ENCODE peak calls at places on chromosomes 3 and 15, in five cellular contexts. One of them, this sample, is unnamed.

GRCh38 chr15:99677540-99678134 is 55.6 kb downstream of the LYSMD4 start:
- DNase-seq in activated CD4-positive, alpha-beta T cell treated with anti-CD3 and anti-CD28 coated beads, Interleukin-2, amount 50 U/mL, for 4 hours: no peak
- DNase-seq in heart right ventricle: no peak
- DNase-seq in NCI-H1930: no peak
- DNase-seq in activated naive CD8-positive, alpha-beta T cell treated with anti-CD3 and anti-CD28 coated beads, Interleukin-2, amount 50 U/mL, for 16 hours: no peak
- DNase-seq in this sample: no peak

GRCh38 chr3:42751609-42752008 is 21.4 kb downstream of the CCDC13 start:
- DNase-seq in activated CD4-positive, alpha-beta T cell treated with anti-CD3 and anti-CD28 coated beads, Interleukin-2, amount 50 U/mL, for 4 hours: no peak
- DNase-seq in heart right ventricle: no peak
- DNase-seq in NCI-H1930: no peak
- DNase-seq in activated naive CD8-positive, alpha-beta T cell treated with anti-CD3 and anti-CD28 coated beads, Interleukin-2, amount 50 U/mL, for 16 hours: no peak
- DNase-seq in this sample: no peak

GRCh38 chr3:13866406-13866965 is 13.4 kb downstream of the WNT7A start:
- DNase-seq in activated CD4-positive, alpha-beta T cell treated with anti-CD3 and anti-CD28 coated beads, Interleukin-2, amount 50 U/mL, for 4 hours: peak
- DNase-seq in heart right ventricle: no peak
- DNase-seq in NCI-H1930: no peak
- DNase-seq in activated naive CD8-positive, alpha-beta T cell treated with anti-CD3 and anti-CD28 coated beads, Interleukin-2, amount 50 U/mL, for 16 hours: no peak
- DNase-seq in this sample: peak

GRCh38 chr3:51343918-51344687 is 41.0 kb upstream of the MANF start:
- DNase-seq in activated CD4-positive, alpha-beta T cell treated with anti-CD3 and anti-CD28 coated beads, Interleukin-2, amount 50 U/mL, for 4 hours: no peak
- DNase-seq in heart right ventricle: no peak
- DNase-seq in NCI-H1930: no peak
- DNase-seq in activated naive CD8-positive, alpha-beta T cell treated with anti-CD3 and anti-CD28 coated beads, Interleukin-2, amount 50 U/mL, for 16 hours: no peak
- DNase-seq in this sample: peak

GRCh38 chr15:90871097-90871715 is 2.8 kb downstream of the FURIN start:
- DNase-seq in activated CD4-positive, alpha-beta T cell treated with anti-CD3 and anti-CD28 coated beads, Interleukin-2, amount 50 U/mL, for 4 hours: peak
- DNase-seq in heart right ventricle: no peak
- DNase-seq in NCI-H1930: no peak
- DNase-seq in activated naive CD8-positive, alpha-beta T cell treated with anti-CD3 and anti-CD28 coated beads, Interleukin-2, amount 50 U/mL, for 16 hours: no peak
- DNase-seq in this sample: peak

GRCh38 chr3:138465927-138466326 is 31.5 kb downstream of the ESYT3 start:
- DNase-seq in activated CD4-positive, alpha-beta T cell treated with anti-CD3 and anti-CD28 coated beads, Interleukin-2, amount 50 U/mL, for 4 hours: no peak
- DNase-seq in heart right ventricle: no peak
- DNase-seq in NCI-H1930: no peak
- DNase-seq in activated naive CD8-positive, alpha-beta T cell treated with anti-CD3 and anti-CD28 coated beads, Interleukin-2, amount 50 U/mL, for 16 hours: no peak
- DNase-seq in this sample: no peak

GRCh38 chr3:53821631-53822068 is 24.6 kb downstream of the CHDH start:
- DNase-seq in activated CD4-positive, alpha-beta T cell treated with anti-CD3 and anti-CD28 coated beads, Interleukin-2, amount 50 U/mL, for 4 hours: no peak
- DNase-seq in heart right ventricle: no peak
- DNase-seq in NCI-H1930: no peak
- DNase-seq in activated naive CD8-positive, alpha-beta T cell treated with anti-CD3 and anti-CD28 coated beads, Interleukin-2, amount 50 U/mL, for 16 hours: no peak
- DNase-seq in this sample: no peak

GRCh38 chr3:181417748-181418147 is 294.0 kb upstream of the SOX2 start:
- DNase-seq in activated CD4-positive, alpha-beta T cell treated with anti-CD3 and anti-CD28 coated beads, Interleukin-2, amount 50 U/mL, for 4 hours: no peak
- DNase-seq in heart right ventricle: no peak
- DNase-seq in NCI-H1930: no peak
- DNase-seq in activated naive CD8-positive, alpha-beta T cell treated with anti-CD3 and anti-CD28 coated beads, Interleukin-2, amount 50 U/mL, for 16 hours: no peak
- DNase-seq in this sample: peak

GRCh38 chr3:159620873-159621272 is 367.8 kb upstream of the IL12A start:
- DNase-seq in activated CD4-positive, alpha-beta T cell treated with anti-CD3 and anti-CD28 coated beads, Interleukin-2, amount 50 U/mL, for 4 hours: no peak
- DNase-seq in heart right ventricle: no peak
- DNase-seq in NCI-H1930: no peak
- DNase-seq in activated naive CD8-positive, alpha-beta T cell treated with anti-CD3 and anti-CD28 coated beads, Interleukin-2, amount 50 U/mL, for 16 hours: no peak
- DNase-seq in this sample: peak

GRCh38 chr15:60975203-60975602 is 253.9 kb downstream of the RORA start:
- DNase-seq in activated CD4-positive, alpha-beta T cell treated with anti-CD3 and anti-CD28 coated beads, Interleukin-2, amount 50 U/mL, for 4 hours: no peak
- DNase-seq in heart right ventricle: no peak
- DNase-seq in NCI-H1930: no peak
- DNase-seq in activated naive CD8-positive, alpha-beta T cell treated with anti-CD3 and anti-CD28 coated beads, Interleukin-2, amount 50 U/mL, for 16 hours: no peak
- DNase-seq in this sample: no peak

GRCh38 chr15:76337739-76338554 is 1.4 kb downstream of the ISL2 start:
- DNase-seq in activated CD4-positive, alpha-beta T cell treated with anti-CD3 and anti-CD28 coated beads, Interleukin-2, amount 50 U/mL, for 4 hours: no peak
- DNase-seq in heart right ventricle: no peak
- DNase-seq in NCI-H1930: no peak
- DNase-seq in activated naive CD8-positive, alpha-beta T cell treated with anti-CD3 and anti-CD28 coated beads, Interleukin-2, amount 50 U/mL, for 16 hours: no peak
- DNase-seq in this sample: no peak

GRCh38 chr3:80696280-80696679 is 928.5 kb upstream of the ROBO1 start:
- DNase-seq in activated CD4-positive, alpha-beta T cell treated with anti-CD3 and anti-CD28 coated beads, Interleukin-2, amount 50 U/mL, for 4 hours: no peak
- DNase-seq in heart right ventricle: no peak
- DNase-seq in NCI-H1930: no peak
- DNase-seq in activated naive CD8-positive, alpha-beta T cell treated with anti-CD3 and anti-CD28 coated beads, Interleukin-2, amount 50 U/mL, for 16 hours: no peak
- DNase-seq in this sample: no peak

GRCh38 chr3:183618542-183618941 is 16.9 kb upstream of the KLHL24 start:
- DNase-seq in activated CD4-positive, alpha-beta T cell treated with anti-CD3 and anti-CD28 coated beads, Interleukin-2, amount 50 U/mL, for 4 hours: no peak
- DNase-seq in heart right ventricle: no peak
- DNase-seq in NCI-H1930: no peak
- DNase-seq in activated naive CD8-positive, alpha-beta T cell treated with anti-CD3 and anti-CD28 coated beads, Interleukin-2, amount 50 U/mL, for 16 hours: no peak
- DNase-seq in this sample: no peak

GRCh38 chr3:177777699-177778098 is 580.4 kb upstream of the TBL1XR1 start:
- DNase-seq in activated CD4-positive, alpha-beta T cell treated with anti-CD3 and anti-CD28 coated beads, Interleukin-2, amount 50 U/mL, for 4 hours: peak
- DNase-seq in heart right ventricle: peak
- DNase-seq in NCI-H1930: no peak
- DNase-seq in activated naive CD8-positive, alpha-beta T cell treated with anti-CD3 and anti-CD28 coated beads, Interleukin-2, amount 50 U/mL, for 16 hours: no peak
- DNase-seq in this sample: peak

GRCh38 chr15:57017024-57017423 is 98.6 kb downstream of the TCF12 start:
- DNase-seq in activated CD4-positive, alpha-beta T cell treated with anti-CD3 and anti-CD28 coated beads, Interleukin-2, amount 50 U/mL, for 4 hours: no peak
- DNase-seq in heart right ventricle: no peak
- DNase-seq in NCI-H1930: no peak
- DNase-seq in activated naive CD8-positive, alpha-beta T cell treated with anti-CD3 and anti-CD28 coated beads, Interleukin-2, amount 50 U/mL, for 16 hours: no peak
- DNase-seq in this sample: no peak

GRCh38 chr3:154121236-154122095 is at the start of gene ARHGEF26:
- DNase-seq in activated CD4-positive, alpha-beta T cell treated with anti-CD3 and anti-CD28 coated beads, Interleukin-2, amount 50 U/mL, for 4 hours: peak
- DNase-seq in heart right ventricle: peak
- DNase-seq in NCI-H1930: peak
- DNase-seq in activated naive CD8-positive, alpha-beta T cell treated with anti-CD3 and anti-CD28 coated beads, Interleukin-2, amount 50 U/mL, for 16 hours: peak
- DNase-seq in this sample: peak

GRCh38 chr3:113249111-113249510 is 37.8 kb downstream of the BOC start:
- DNase-seq in activated CD4-positive, alpha-beta T cell treated with anti-CD3 and anti-CD28 coated beads, Interleukin-2, amount 50 U/mL, for 4 hours: no peak
- DNase-seq in heart right ventricle: no peak
- DNase-seq in NCI-H1930: no peak
- DNase-seq in activated naive CD8-positive, alpha-beta T cell treated with anti-CD3 and anti-CD28 coated beads, Interleukin-2, amount 50 U/mL, for 16 hours: no peak
- DNase-seq in this sample: peak

GRCh38 chr15:66841953-66842681 is 140.1 kb downstream of the SMAD6 start:
- DNase-seq in activated CD4-positive, alpha-beta T cell treated with anti-CD3 and anti-CD28 coated beads, Interleukin-2, amount 50 U/mL, for 4 hours: peak
- DNase-seq in heart right ventricle: peak
- DNase-seq in NCI-H1930: no peak
- DNase-seq in activated naive CD8-positive, alpha-beta T cell treated with anti-CD3 and anti-CD28 coated beads, Interleukin-2, amount 50 U/mL, for 16 hours: no peak
- DNase-seq in this sample: peak

GRCh38 chr3:67087788-67088187 is 89.7 kb downstream of the KBTBD8 start:
- DNase-seq in activated CD4-positive, alpha-beta T cell treated with anti-CD3 and anti-CD28 coated beads, Interleukin-2, amount 50 U/mL, for 4 hours: no peak
- DNase-seq in heart right ventricle: no peak
- DNase-seq in NCI-H1930: no peak
- DNase-seq in activated naive CD8-positive, alpha-beta T cell treated with anti-CD3 and anti-CD28 coated beads, Interleukin-2, amount 50 U/mL, for 16 hours: no peak
- DNase-seq in this sample: no peak

GRCh38 chr3:112651076-112651475 is 10.1 kb upstream of the CCDC80 start:
- DNase-seq in activated CD4-positive, alpha-beta T cell treated with anti-CD3 and anti-CD28 coated beads, Interleukin-2, amount 50 U/mL, for 4 hours: no peak
- DNase-seq in heart right ventricle: no peak
- DNase-seq in NCI-H1930: no peak
- DNase-seq in activated naive CD8-positive, alpha-beta T cell treated with anti-CD3 and anti-CD28 coated beads, Interleukin-2, amount 50 U/mL, for 16 hours: no peak
- DNase-seq in this sample: peak

GRCh38 chr3:4980229-4981159 is 1.3 kb downstream of the BHLHE40 start:
- DNase-seq in activated CD4-positive, alpha-beta T cell treated with anti-CD3 and anti-CD28 coated beads, Interleukin-2, amount 50 U/mL, for 4 hours: peak
- DNase-seq in heart right ventricle: peak
- DNase-seq in NCI-H1930: peak
- DNase-seq in activated naive CD8-positive, alpha-beta T cell treated with anti-CD3 and anti-CD28 coated beads, Interleukin-2, amount 50 U/mL, for 16 hours: peak
- DNase-seq in this sample: peak

GRCh38 chr3:99972380-99973104 is 141.8 kb downstream of the FILIP1L start:
- DNase-seq in activated CD4-positive, alpha-beta T cell treated with anti-CD3 and anti-CD28 coated beads, Interleukin-2, amount 50 U/mL, for 4 hours: no peak
- DNase-seq in heart right ventricle: no peak
- DNase-seq in NCI-H1930: no peak
- DNase-seq in activated naive CD8-positive, alpha-beta T cell treated with anti-CD3 and anti-CD28 coated beads, Interleukin-2, amount 50 U/mL, for 16 hours: no peak
- DNase-seq in this sample: no peak

GRCh38 chr15:87943629-87944028 is 312.9 kb downstream of the NTRK3 start:
- DNase-seq in activated CD4-positive, alpha-beta T cell treated with anti-CD3 and anti-CD28 coated beads, Interleukin-2, amount 50 U/mL, for 4 hours: no peak
- DNase-seq in heart right ventricle: no peak
- DNase-seq in NCI-H1930: no peak
- DNase-seq in activated naive CD8-positive, alpha-beta T cell treated with anti-CD3 and anti-CD28 coated beads, Interleukin-2, amount 50 U/mL, for 16 hours: no peak
- DNase-seq in this sample: no peak

GRCh38 chr15:59165726-59166125 is 40.9 kb upstream of the LDHAL6B start:
- DNase-seq in activated CD4-positive, alpha-beta T cell treated with anti-CD3 and anti-CD28 coated beads, Interleukin-2, amount 50 U/mL, for 4 hours: no peak
- DNase-seq in heart right ventricle: no peak
- DNase-seq in NCI-H1930: no peak
- DNase-seq in activated naive CD8-positive, alpha-beta T cell treated with anti-CD3 and anti-CD28 coated beads, Interleukin-2, amount 50 U/mL, for 16 hours: no peak
- DNase-seq in this sample: no peak

GRCh38 chr3:136250862-136251460 is 821 bp downstream of the PCCB start:
- DNase-seq in activated CD4-positive, alpha-beta T cell treated with anti-CD3 and anti-CD28 coated beads, Interleukin-2, amount 50 U/mL, for 4 hours: peak
- DNase-seq in heart right ventricle: peak
- DNase-seq in NCI-H1930: peak
- DNase-seq in activated naive CD8-positive, alpha-beta T cell treated with anti-CD3 and anti-CD28 coated beads, Interleukin-2, amount 50 U/mL, for 16 hours: no peak
- DNase-seq in this sample: peak

GRCh38 chr3:55491296-55491816 is 4.2 kb upstream of the WNT5A start:
- DNase-seq in activated CD4-positive, alpha-beta T cell treated with anti-CD3 and anti-CD28 coated beads, Interleukin-2, amount 50 U/mL, for 4 hours: no peak
- DNase-seq in heart right ventricle: no peak
- DNase-seq in NCI-H1930: no peak
- DNase-seq in activated naive CD8-positive, alpha-beta T cell treated with anti-CD3 and anti-CD28 coated beads, Interleukin-2, amount 50 U/mL, for 16 hours: no peak
- DNase-seq in this sample: peak

GRCh38 chr3:143831208-143831607 is 17.1 kb downstream of the SLC9A9 start:
- DNase-seq in activated CD4-positive, alpha-beta T cell treated with anti-CD3 and anti-CD28 coated beads, Interleukin-2, amount 50 U/mL, for 4 hours: no peak
- DNase-seq in heart right ventricle: no peak
- DNase-seq in NCI-H1930: no peak
- DNase-seq in activated naive CD8-positive, alpha-beta T cell treated with anti-CD3 and anti-CD28 coated beads, Interleukin-2, amount 50 U/mL, for 16 hours: no peak
- DNase-seq in this sample: peak

GRCh38 chr3:123750659-123751420 is 133.3 kb downstream of the MYLK start:
- DNase-seq in activated CD4-positive, alpha-beta T cell treated with anti-CD3 and anti-CD28 coated beads, Interleukin-2, amount 50 U/mL, for 4 hours: no peak
- DNase-seq in heart right ventricle: no peak
- DNase-seq in NCI-H1930: no peak
- DNase-seq in activated naive CD8-positive, alpha-beta T cell treated with anti-CD3 and anti-CD28 coated beads, Interleukin-2, amount 50 U/mL, for 16 hours: no peak
- DNase-seq in this sample: peak

GRCh38 chr3:17302774-17303173 is 418.0 kb downstream of the PLCL2 start:
- DNase-seq in activated CD4-positive, alpha-beta T cell treated with anti-CD3 and anti-CD28 coated beads, Interleukin-2, amount 50 U/mL, for 4 hours: no peak
- DNase-seq in heart right ventricle: no peak
- DNase-seq in NCI-H1930: no peak
- DNase-seq in activated naive CD8-positive, alpha-beta T cell treated with anti-CD3 and anti-CD28 coated beads, Interleukin-2, amount 50 U/mL, for 16 hours: no peak
- DNase-seq in this sample: peak

GRCh38 chr3:32334675-32335074 is 57.0 kb upstream of the CMTM7 start:
- DNase-seq in activated CD4-positive, alpha-beta T cell treated with anti-CD3 and anti-CD28 coated beads, Interleukin-2, amount 50 U/mL, for 4 hours: peak
- DNase-seq in heart right ventricle: no peak
- DNase-seq in NCI-H1930: no peak
- DNase-seq in activated naive CD8-positive, alpha-beta T cell treated with anti-CD3 and anti-CD28 coated beads, Interleukin-2, amount 50 U/mL, for 16 hours: no peak
- DNase-seq in this sample: no peak

GRCh38 chr15:68097029-68097428 is 42.9 kb downstream of the PIAS1 start:
- DNase-seq in activated CD4-positive, alpha-beta T cell treated with anti-CD3 and anti-CD28 coated beads, Interleukin-2, amount 50 U/mL, for 4 hours: no peak
- DNase-seq in heart right ventricle: no peak
- DNase-seq in NCI-H1930: no peak
- DNase-seq in activated naive CD8-positive, alpha-beta T cell treated with anti-CD3 and anti-CD28 coated beads, Interleukin-2, amount 50 U/mL, for 16 hours: no peak
- DNase-seq in this sample: peak

GRCh38 chr3:100358413-100358812 is 23.9 kb downstream of the NIT2 start:
- DNase-seq in activated CD4-positive, alpha-beta T cell treated with anti-CD3 and anti-CD28 coated beads, Interleukin-2, amount 50 U/mL, for 4 hours: no peak
- DNase-seq in heart right ventricle: no peak
- DNase-seq in NCI-H1930: no peak
- DNase-seq in activated naive CD8-positive, alpha-beta T cell treated with anti-CD3 and anti-CD28 coated beads, Interleukin-2, amount 50 U/mL, for 16 hours: no peak
- DNase-seq in this sample: no peak

GRCh38 chr15:40365624-40366023 is 7.6 kb downstream of the DISP2 start:
- DNase-seq in activated CD4-positive, alpha-beta T cell treated with anti-CD3 and anti-CD28 coated beads, Interleukin-2, amount 50 U/mL, for 4 hours: no peak
- DNase-seq in heart right ventricle: no peak
- DNase-seq in NCI-H1930: no peak
- DNase-seq in activated naive CD8-positive, alpha-beta T cell treated with anti-CD3 and anti-CD28 coated beads, Interleukin-2, amount 50 U/mL, for 16 hours: no peak
- DNase-seq in this sample: no peak

GRCh38 chr3:48856469-48856868 is 8.8 kb upstream of the PRKAR2A start:
- DNase-seq in activated CD4-positive, alpha-beta T cell treated with anti-CD3 and anti-CD28 coated beads, Interleukin-2, amount 50 U/mL, for 4 hours: no peak
- DNase-seq in heart right ventricle: no peak
- DNase-seq in NCI-H1930: no peak
- DNase-seq in activated naive CD8-positive, alpha-beta T cell treated with anti-CD3 and anti-CD28 coated beads, Interleukin-2, amount 50 U/mL, for 16 hours: no peak
- DNase-seq in this sample: no peak

GRCh38 chr3:24237971-24238767 is 256.5 kb downstream of the THRB start:
- DNase-seq in activated CD4-positive, alpha-beta T cell treated with anti-CD3 and anti-CD28 coated beads, Interleukin-2, amount 50 U/mL, for 4 hours: no peak
- DNase-seq in heart right ventricle: peak
- DNase-seq in NCI-H1930: peak
- DNase-seq in activated naive CD8-positive, alpha-beta T cell treated with anti-CD3 and anti-CD28 coated beads, Interleukin-2, amount 50 U/mL, for 16 hours: no peak
- DNase-seq in this sample: peak

GRCh38 chr3:52447512-52448355 is 2.8 kb upstream of the SEMA3G start:
- DNase-seq in activated CD4-positive, alpha-beta T cell treated with anti-CD3 and anti-CD28 coated beads, Interleukin-2, amount 50 U/mL, for 4 hours: no peak
- DNase-seq in heart right ventricle: no peak
- DNase-seq in NCI-H1930: no peak
- DNase-seq in activated naive CD8-positive, alpha-beta T cell treated with anti-CD3 and anti-CD28 coated beads, Interleukin-2, amount 50 U/mL, for 16 hours: no peak
- DNase-seq in this sample: no peak

GRCh38 chr15:92025717-92026270 is 172.3 kb downstream of the SLCO3A1 start:
- DNase-seq in activated CD4-positive, alpha-beta T cell treated with anti-CD3 and anti-CD28 coated beads, Interleukin-2, amount 50 U/mL, for 4 hours: no peak
- DNase-seq in heart right ventricle: no peak
- DNase-seq in NCI-H1930: no peak
- DNase-seq in activated naive CD8-positive, alpha-beta T cell treated with anti-CD3 and anti-CD28 coated beads, Interleukin-2, amount 50 U/mL, for 16 hours: no peak
- DNase-seq in this sample: no peak

GRCh38 chr3:186217820-186218164 is 108.9 kb upstream of the ETV5 start:
- DNase-seq in activated CD4-positive, alpha-beta T cell treated with anti-CD3 and anti-CD28 coated beads, Interleukin-2, amount 50 U/mL, for 4 hours: no peak
- DNase-seq in heart right ventricle: no peak
- DNase-seq in NCI-H1930: no peak
- DNase-seq in activated naive CD8-positive, alpha-beta T cell treated with anti-CD3 and anti-CD28 coated beads, Interleukin-2, amount 50 U/mL, for 16 hours: no peak
- DNase-seq in this sample: no peak